ENCODE peak calls at places on chromosome 1, in six cellular contexts. K is GM06990; M is astrocyte; Z is tibial artery; L is cardiac muscle cell; J is CD4-positive, CD25-positive, alpha-beta regulatory T cell. B is an unnamed sample.
A peak's percentile ranks its signal among the peaks of the same experiment; 100 is the strongest.

GRCh38 chr1:93848352-93848883 is 30.6 kb downstream of the DNTTIP2 start:
- DNase-seq in Z (no peak), L (no peak), J (no peak), K (no peak), M (no peak), B (no peak)

GRCh38 chr1:234620272-234620711 is 10.3 kb upstream of the IRF2BP2 start:
- DNase-seq in Z (no peak), M (no peak), K (no peak), J (no peak), L (no peak), B (no peak)

GRCh38 chr1:227754958-227755357 is 19.7 kb downstream of the SNAP47 start:
- DNase-seq in Z (no peak), L (no peak), M (no peak), K (no peak), J (no peak), B (no peak)

GRCh38 chr1:155185783-155186265 is 12.2 kb downstream of the TRIM46 start:
- DNase-seq in L (no peak), K (no peak), M (no peak), J (no peak), Z (no peak), B (no peak)

GRCh38 chr1:94961994-94962744 is 35.3 kb upstream of the CNN3 start:
- DNase-seq in Z (no peak), J (peak; percentile 3), L (no peak), K (no peak), M (no peak), B (no peak)

GRCh38 chr1:65235867-65236805 is 73.2 kb upstream of the DNAJC6 start:
- DNase-seq in K (no peak), M (peak; percentile 8), L (peak; percentile 69), J (peak; percentile 36), Z (no peak), B (no peak)

GRCh38 chr1:193703101-193703500 is 516.7 kb upstream of the B3GALT2 start:
- DNase-seq in J (no peak), Z (no peak), K (no peak), L (no peak), M (no peak), B (no peak)

GRCh38 chr1:50491142-50491541 is 67.9 kb upstream of the DMRTA2 start:
- DNase-seq in M (no peak), K (no peak), L (no peak), J (no peak), Z (no peak), B (no peak)

GRCh38 chr1:20476260-20477038 is 9.6 kb downstream of the CAMK2N1 start:
- DNase-seq in Z (no peak), K (no peak), J (no peak), M (no peak), L (no peak), B (peak; percentile 36)

GRCh38 chr1:53138991-53139884 is 3.2 kb downstream of the SLC1A7 start:
- DNase-seq in K (no peak), J (no peak), M (no peak), L (no peak), Z (no peak), B (no peak)

GRCh38 chr1:214372092-214372491 is 91.1 kb downstream of the SMYD2 start:
- DNase-seq in K (no peak), J (no peak), M (peak; percentile 60), L (no peak), Z (no peak), B (no peak)

GRCh38 chr1:155882235-155882634 is 22.9 kb downstream of the SYT11 start:
- DNase-seq in Z (no peak), L (no peak), K (peak; percentile 10), M (no peak), J (no peak), B (no peak)

GRCh38 chr1:245680395-245680794 is 525.6 kb downstream of the KIF26B start:
- DNase-seq in J (no peak), M (no peak), L (no peak), Z (peak; percentile 24), K (no peak), B (no peak)

GRCh38 chr1:54384921-54385726 is 21.1 kb downstream of the SSBP3 start:
- DNase-seq in K (no peak), J (no peak), L (no peak), Z (no peak), M (peak; percentile 56), B (no peak)
- H3K36me3 ChIP-seq in K (peaks cover 4% of the 10 kb centered on the region), J (peaks cover 11% of the 10 kb centered on the region), L (peaks cover 3% of the 10 kb centered on the region), Z (no peaks in the 10 kb centered on the region), M (no peaks in the 10 kb centered on the region), B (peaks cover 26% of the 10 kb centered on the region)

GRCh38 chr1:151210830-151211229 is 12.5 kb downstream of the PIP5K1A start:
- DNase-seq in K (no peak), L (no peak), J (no peak), Z (peak; percentile 1), M (peak; percentile 18), B (no peak)

GRCh38 chr1:151211972-151212705 is 13.8 kb downstream of the PIP5K1A start:
- DNase-seq in M (no peak), K (no peak), Z (no peak), L (no peak), J (no peak), B (no peak)

DNA sequence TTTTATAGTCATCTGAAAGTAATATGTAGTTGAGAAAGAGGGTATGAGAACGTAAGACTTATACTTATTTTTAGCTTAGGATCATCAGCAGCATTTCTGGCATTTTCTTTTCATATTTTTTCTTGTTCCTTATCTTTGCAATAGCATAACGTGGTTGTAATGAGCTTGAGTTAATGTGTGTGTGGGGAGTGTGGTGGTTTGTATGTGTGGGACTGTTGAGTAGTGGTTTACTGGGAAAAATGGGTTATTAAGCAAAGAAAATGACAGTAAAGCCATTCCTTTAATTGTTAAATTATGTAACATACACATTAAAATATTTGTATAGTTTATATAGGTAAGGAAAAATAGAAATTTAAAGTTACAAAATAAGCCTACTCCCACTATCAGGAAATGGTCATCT is 15.2 kb downstream of the PIP5K1A start:
- DNase-seq in J (no peak), K (no peak), L (no peak), Z (no peak), M (peak; percentile 58), B (no peak)
- H3K36me3 ChIP-seq in J (peaks cover 10% of the 10 kb centered on the region), K (peaks cover 5% of the 10 kb centered on the region), L (peaks cover 8% of the 10 kb centered on the region), Z (no peaks in the 10 kb centered on the region), M (peaks cover 8% of the 10 kb centered on the region), B (peaks cover 78% of the 10 kb centered on the region)

DNA sequence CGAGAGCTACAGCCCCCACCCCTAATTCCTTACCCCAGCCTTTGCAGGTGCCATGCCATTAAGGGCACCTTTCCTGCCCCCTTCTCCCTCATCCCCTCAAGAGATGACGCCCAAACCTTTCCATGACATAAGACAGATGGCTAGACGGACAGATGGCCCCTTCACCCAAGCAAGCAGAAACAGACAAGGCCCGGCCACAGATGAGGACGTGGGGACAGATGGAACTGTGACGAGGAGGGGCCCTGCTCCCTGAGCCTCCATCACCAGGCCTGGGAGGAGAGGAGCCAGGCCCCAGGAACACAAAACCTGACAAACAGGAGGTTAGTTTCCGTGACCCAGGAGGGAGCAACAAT is 24.7 kb upstream of the PEF1 start:
- DNase-seq in K (no peak), Z (no peak), M (no peak), L (no peak), J (no peak), B (no peak)
- H3K36me3 ChIP-seq in K (no peaks in the 10 kb centered on the region), Z (no peaks in the 10 kb centered on the region), M (peaks cover 5% of the 10 kb centered on the region), L (no peaks in the 10 kb centered on the region), J (no peaks in the 10 kb centered on the region), B (no peaks in the 10 kb centered on the region)

GRCh38 chr1:8357329-8358101 is 39.6 kb downstream of the SLC45A1 start:
- DNase-seq in L (no peak), Z (no peak), M (no peak), K (no peak), J (no peak), B (no peak)

GRCh38 chr1:8353386-8353785 is 35.5 kb downstream of the SLC45A1 start:
- DNase-seq in K (no peak), M (no peak), J (no peak), Z (peak; percentile 67), L (no peak), B (peak; percentile 31)

GRCh38 chr1:8354038-8354437 is 36.1 kb downstream of the SLC45A1 start:
- DNase-seq in Z (no peak), J (no peak), K (no peak), M (no peak), L (no peak), B (no peak)

GRCh38 chr1:8356256-8357209 is 38.6 kb downstream of the SLC45A1 start:
- DNase-seq in K (no peak), L (no peak), Z (no peak), J (no peak), M (no peak), B (no peak)

DNA sequence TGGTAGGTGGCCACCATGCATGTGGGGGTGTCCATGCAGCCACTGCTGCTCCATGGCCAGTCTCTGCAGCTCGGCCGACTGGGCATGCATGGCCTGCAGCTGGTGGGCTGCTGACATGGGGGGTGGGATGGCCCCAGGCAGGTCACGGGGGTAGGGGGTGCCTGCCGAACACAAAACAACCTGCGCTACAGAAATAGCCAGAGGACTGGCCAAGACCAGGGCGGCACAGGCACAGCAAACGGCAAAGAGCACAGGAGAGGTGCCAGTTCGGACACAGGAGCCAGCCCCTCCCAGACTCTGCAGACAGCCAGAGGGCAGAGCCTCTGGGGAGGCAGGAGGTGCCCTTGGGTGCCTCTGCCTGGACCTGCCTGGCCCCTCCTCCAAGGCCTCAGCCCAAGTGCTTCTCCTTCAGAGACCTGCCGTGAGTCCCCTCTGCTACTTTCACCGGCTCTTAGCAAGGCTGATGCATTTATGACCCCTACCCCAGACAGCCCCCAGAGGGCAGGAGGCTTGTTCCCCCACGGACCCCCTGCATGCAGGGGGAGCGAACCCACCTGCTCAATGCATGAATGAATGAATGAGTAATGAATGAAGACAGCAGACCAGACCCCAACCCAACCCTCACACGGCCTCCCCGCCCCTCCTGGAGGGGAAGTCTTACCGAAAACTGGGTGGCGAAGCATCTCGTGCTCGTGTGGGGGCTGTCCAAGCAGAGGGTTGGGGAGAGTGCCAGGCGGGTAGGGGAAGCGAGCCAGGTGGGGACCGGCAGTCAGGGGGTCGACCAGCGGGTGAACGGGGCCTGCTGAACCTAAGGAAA is 37.7 kb downstream of the SLC45A1 start:
- DNase-seq in L (no peak), M (no peak), Z (no peak), K (no peak), J (no peak), B (no peak)
- H3K36me3 ChIP-seq in L (peaks cover 51% of the 10 kb centered on the region), M (peaks cover 17% of the 10 kb centered on the region), Z (peaks cover 69% of the 10 kb centered on the region), K (peaks cover 28% of the 10 kb centered on the region), J (peaks cover 58% of the 10 kb centered on the region), B (peaks cover 84% of the 10 kb centered on the region)

GRCh38 chr1:10237157-10237539 is 26.8 kb downstream of the KIF1B start:
- DNase-seq in J (no peak), L (no peak), Z (no peak), M (no peak), K (no peak), B (no peak)
- H3K36me3 ChIP-seq in J (no peaks in the 10 kb centered on the region), L (peaks cover 15% of the 10 kb centered on the region), Z (peaks cover 6% of the 10 kb centered on the region), M (peaks cover 5% of the 10 kb centered on the region), K (no peaks in the 10 kb centered on the region), B (no peaks in the 10 kb centered on the region)

GRCh38 chr1:206733012-206733411 is 37.6 kb upstream of the IL19 start:
- DNase-seq in K (no peak), M (no peak), J (no peak), Z (no peak), L (no peak), B (no peak)
- H3K36me3 ChIP-seq in K (peaks cover 51% of the 10 kb centered on the region), M (peaks cover 29% of the 10 kb centered on the region), J (peaks cover 51% of the 10 kb centered on the region), Z (peaks cover 51% of the 10 kb centered on the region), L (peaks cover 37% of the 10 kb centered on the region), B (peaks cover 77% of the 10 kb centered on the region)

GRCh38 chr1:111704240-111704639 is 35.0 kb downstream of the INKA2 start:
- DNase-seq in M (no peak), K (no peak), Z (no peak), J (no peak), L (no peak), B (no peak)
- H3K36me3 ChIP-seq in M (peaks cover 27% of the 10 kb centered on the region), K (peaks cover 21% of the 10 kb centered on the region), Z (peaks cover 64% of the 10 kb centered on the region), J (peaks cover 98% of the 10 kb centered on the region), L (peaks cover 31% of the 10 kb centered on the region), B (peaks cover 99% of the 10 kb centered on the region)